ENCODE peak calls at places on chromosome 11, in eight cellular contexts. One of them, this sample, is unnamed.

GRCh38 chr11:44823920-44824704 is 97.3 kb downstream of the TSPAN18 start:
- DNase-seq in AG09319: no peak
- DNase-seq in GM23338: peak; percentile 85
- DNase-seq in chondrocyte: no peak
- DNase-seq in breast epithelium: no peak
- DNase-seq in right atrium auricular region: no peak
- DNase-seq in foreskin keratinocyte: no peak
- DNase-seq in MCF 10A: no peak
- DNase-seq in this sample: no peak

GRCh38 chr11:102251423-102251822 is 65.9 kb upstream of the BIRC3 start:
- DNase-seq in AG09319: no peak
- DNase-seq in GM23338: no peak
- DNase-seq in chondrocyte: no peak
- DNase-seq in breast epithelium: no peak
- DNase-seq in right atrium auricular region: no peak
- DNase-seq in foreskin keratinocyte: no peak
- DNase-seq in MCF 10A: no peak
- DNase-seq in this sample: no peak

GRCh38 chr11:110085255-110085838 is 7.8 kb upstream of the ZC3H12C start:
- DNase-seq in AG09319: no peak
- DNase-seq in GM23338: no peak
- DNase-seq in chondrocyte: no peak
- DNase-seq in breast epithelium: no peak
- DNase-seq in right atrium auricular region: no peak
- DNase-seq in foreskin keratinocyte: no peak
- DNase-seq in MCF 10A: no peak
- DNase-seq in this sample: no peak

GRCh38 chr11:1870721-1871466 is 18.0 kb downstream of the LSP1 start:
- DNase-seq in AG09319: no peak
- DNase-seq in GM23338: peak; percentile 21
- DNase-seq in chondrocyte: no peak
- DNase-seq in breast epithelium: no peak
- DNase-seq in right atrium auricular region: no peak
- DNase-seq in foreskin keratinocyte: no peak
- DNase-seq in MCF 10A: no peak
- DNase-seq in this sample: no peak

GRCh38 chr11:36073411-36074203 is 129.7 kb downstream of the LDLRAD3 start:
- DNase-seq in AG09319: peak; percentile 60
- DNase-seq in GM23338: no peak
- DNase-seq in chondrocyte: no peak
- DNase-seq in breast epithelium: no peak
- DNase-seq in right atrium auricular region: no peak
- DNase-seq in foreskin keratinocyte: peak; percentile 42
- DNase-seq in MCF 10A: peak; percentile 34
- DNase-seq in this sample: no peak

GRCh38 chr11:131430466-131431176 is 60.2 kb downstream of the NTM start:
- DNase-seq in AG09319: no peak
- DNase-seq in GM23338: no peak
- DNase-seq in chondrocyte: no peak
- DNase-seq in breast epithelium: no peak
- DNase-seq in right atrium auricular region: peak; percentile 57
- DNase-seq in foreskin keratinocyte: peak; percentile 32
- DNase-seq in MCF 10A: no peak
- DNase-seq in this sample: no peak

GRCh38 chr11:127071606-127072005 is 71.0 kb upstream of the KIRREL3 start:
- DNase-seq in AG09319: no peak
- DNase-seq in GM23338: no peak
- DNase-seq in chondrocyte: no peak
- DNase-seq in breast epithelium: no peak
- DNase-seq in right atrium auricular region: peak; percentile 34
- DNase-seq in foreskin keratinocyte: no peak
- DNase-seq in MCF 10A: no peak
- DNase-seq in this sample: peak; percentile 56

GRCh38 chr11:92820860-92821259 is 148.6 kb upstream of the MTNR1B start:
- DNase-seq in AG09319: no peak
- DNase-seq in GM23338: no peak
- DNase-seq in chondrocyte: no peak
- DNase-seq in breast epithelium: no peak
- DNase-seq in right atrium auricular region: no peak
- DNase-seq in foreskin keratinocyte: no peak
- DNase-seq in MCF 10A: no peak
- DNase-seq in this sample: no peak

GRCh38 chr11:17256512-17256911 is 20.0 kb upstream of the NUCB2 start:
- DNase-seq in AG09319: peak; percentile 94
- DNase-seq in GM23338: no peak
- DNase-seq in chondrocyte: no peak
- DNase-seq in breast epithelium: no peak
- DNase-seq in right atrium auricular region: no peak
- DNase-seq in foreskin keratinocyte: peak; percentile 85
- DNase-seq in MCF 10A: peak; percentile 83
- DNase-seq in this sample: no peak

GRCh38 chr11:69164824-69165223 is 9.1 kb downstream of the SMIM38 start:
- DNase-seq in AG09319: no peak
- DNase-seq in GM23338: no peak
- DNase-seq in chondrocyte: no peak
- DNase-seq in breast epithelium: no peak
- DNase-seq in right atrium auricular region: no peak
- DNase-seq in foreskin keratinocyte: no peak
- DNase-seq in MCF 10A: no peak
- DNase-seq in this sample: no peak

GRCh38 chr11:27456140-27456801 is 16.3 kb downstream of the LGR4 start:
- DNase-seq in AG09319: no peak
- DNase-seq in GM23338: no peak
- DNase-seq in chondrocyte: no peak
- DNase-seq in breast epithelium: no peak
- DNase-seq in right atrium auricular region: no peak
- DNase-seq in foreskin keratinocyte: no peak
- DNase-seq in MCF 10A: peak; percentile 56
- DNase-seq in this sample: no peak

GRCh38 chr11:26569646-26570045 is 2.4 kb downstream of the MUC15 start:
- DNase-seq in AG09319: no peak
- DNase-seq in GM23338: no peak
- DNase-seq in chondrocyte: no peak
- DNase-seq in breast epithelium: no peak
- DNase-seq in right atrium auricular region: no peak
- DNase-seq in foreskin keratinocyte: no peak
- DNase-seq in MCF 10A: no peak
- DNase-seq in this sample: no peak

GRCh38 chr11:121321614-121322243 is 29.2 kb downstream of the SC5D start:
- DNase-seq in AG09319: no peak
- DNase-seq in GM23338: peak; percentile 79
- DNase-seq in chondrocyte: no peak
- DNase-seq in breast epithelium: no peak
- DNase-seq in right atrium auricular region: no peak
- DNase-seq in foreskin keratinocyte: no peak
- DNase-seq in MCF 10A: peak; percentile 59
- DNase-seq in this sample: no peak

GRCh38 chr11:111367411-111368284 is 11.4 kb downstream of the POU2AF1 start:
- DNase-seq in AG09319: no peak
- DNase-seq in GM23338: no peak
- DNase-seq in chondrocyte: no peak
- DNase-seq in breast epithelium: no peak
- DNase-seq in right atrium auricular region: no peak
- DNase-seq in foreskin keratinocyte: no peak
- DNase-seq in MCF 10A: no peak
- DNase-seq in this sample: no peak

GRCh38 chr11:1692708-1693326 is 4.2 kb upstream of the KRTAP5-6 start:
- DNase-seq in AG09319: no peak
- DNase-seq in GM23338: no peak
- DNase-seq in chondrocyte: no peak
- DNase-seq in breast epithelium: no peak
- DNase-seq in right atrium auricular region: no peak
- DNase-seq in foreskin keratinocyte: no peak
- DNase-seq in MCF 10A: no peak
- DNase-seq in this sample: no peak

GRCh38 chr11:34929794-34930763 is 13.7 kb downstream of the PDHX start:
- DNase-seq in AG09319: no peak
- DNase-seq in GM23338: no peak
- DNase-seq in chondrocyte: no peak
- DNase-seq in breast epithelium: no peak
- DNase-seq in right atrium auricular region: no peak
- DNase-seq in foreskin keratinocyte: no peak
- DNase-seq in MCF 10A: no peak
- DNase-seq in this sample: no peak

GRCh38 chr11:118291453-118291852 is 13.1 kb upstream of the CD3E start:
- DNase-seq in AG09319: no peak
- DNase-seq in GM23338: no peak
- DNase-seq in chondrocyte: no peak
- DNase-seq in breast epithelium: no peak
- DNase-seq in right atrium auricular region: no peak
- DNase-seq in foreskin keratinocyte: no peak
- DNase-seq in MCF 10A: peak; percentile 65
- DNase-seq in this sample: no peak

GRCh38 chr11:102410382-102410784 is 42.2 kb downstream of the TMEM123 start:
- DNase-seq in AG09319: no peak
- DNase-seq in GM23338: peak; percentile 32
- DNase-seq in chondrocyte: no peak
- DNase-seq in breast epithelium: no peak
- DNase-seq in right atrium auricular region: no peak
- DNase-seq in foreskin keratinocyte: no peak
- DNase-seq in MCF 10A: no peak
- DNase-seq in this sample: no peak

GRCh38 chr11:134800130-134800529 is 388.1 kb upstream of the B3GAT1 start:
- DNase-seq in AG09319: no peak
- DNase-seq in GM23338: no peak
- DNase-seq in chondrocyte: no peak
- DNase-seq in breast epithelium: no peak
- DNase-seq in right atrium auricular region: no peak
- DNase-seq in foreskin keratinocyte: no peak
- DNase-seq in MCF 10A: no peak
- DNase-seq in this sample: peak; percentile 80

GRCh38 chr11:36088234-36088975 is 144.5 kb downstream of the LDLRAD3 start:
- DNase-seq in AG09319: no peak
- DNase-seq in GM23338: no peak
- DNase-seq in chondrocyte: no peak
- DNase-seq in breast epithelium: no peak
- DNase-seq in right atrium auricular region: no peak
- DNase-seq in foreskin keratinocyte: no peak
- DNase-seq in MCF 10A: no peak
- DNase-seq in this sample: no peak

DNA sequence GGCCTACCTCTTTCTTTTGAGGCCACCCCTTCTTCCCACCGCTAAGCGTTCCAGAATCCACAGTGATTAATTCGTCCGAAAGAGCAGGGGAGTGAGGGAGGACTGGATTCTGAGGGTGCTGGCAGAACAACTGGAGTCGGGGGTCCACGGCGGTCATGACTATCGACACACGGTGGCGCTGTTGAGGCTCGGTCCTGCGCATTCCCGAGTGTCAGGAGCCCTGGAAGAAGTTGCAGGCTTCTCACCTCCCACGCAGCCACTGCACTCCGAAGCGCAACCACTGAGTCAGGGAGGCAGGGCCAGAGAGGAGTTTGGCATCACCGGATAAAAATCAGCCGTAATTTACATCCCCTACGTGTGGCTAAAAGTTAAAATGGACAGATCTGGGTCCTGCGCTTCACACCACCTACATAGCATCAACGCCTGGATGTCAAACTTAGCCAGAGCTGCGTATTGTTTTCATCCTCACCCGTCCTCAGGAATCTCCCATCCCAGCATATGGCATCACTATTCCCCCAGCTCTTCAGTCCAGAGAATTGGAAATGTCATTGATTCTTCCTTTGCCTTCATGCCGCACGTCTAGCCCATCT is 10.7 kb upstream of the CTSF start:
- DNase-seq in AG09319: peak; percentile 36
- DNase-seq in GM23338: peak; percentile 85
- DNase-seq in chondrocyte: no peak
- DNase-seq in breast epithelium: peak; percentile 77
- DNase-seq in right atrium auricular region: peak; percentile 86
- DNase-seq in foreskin keratinocyte: no peak
- DNase-seq in MCF 10A: peak; percentile 73
- DNase-seq in this sample: peak; percentile 93
- TF ChIP-seq CTCF in AG09319: peak; percentile 82
- TF ChIP-seq CTCF in GM23338: peak; percentile 81
- TF ChIP-seq CTCF in chondrocyte: peak; percentile 91
- TF ChIP-seq CTCF in breast epithelium: peak; percentile 89
- TF ChIP-seq CTCF in right atrium auricular region: peak; percentile 90
- TF ChIP-seq CTCF in foreskin keratinocyte: peak; percentile 78
- TF ChIP-seq CTCF in MCF 10A: peak; percentile 79
- TF ChIP-seq CTCF in this sample: peak; percentile 87

GRCh38 chr11:100980156-100980555 is 149.5 kb downstream of the PGR start:
- DNase-seq in AG09319: no peak
- DNase-seq in GM23338: peak; percentile 60
- DNase-seq in chondrocyte: no peak
- DNase-seq in breast epithelium: no peak
- DNase-seq in right atrium auricular region: no peak
- DNase-seq in foreskin keratinocyte: no peak
- DNase-seq in MCF 10A: peak; percentile 30
- DNase-seq in this sample: no peak
- TF ChIP-seq CTCF in AG09319: peak; percentile 16
- TF ChIP-seq CTCF in GM23338: peak; percentile 66
- TF ChIP-seq CTCF in chondrocyte: peak; percentile 73
- TF ChIP-seq CTCF in breast epithelium: peak; percentile 47
- TF ChIP-seq CTCF in right atrium auricular region: peak; percentile 63
- TF ChIP-seq CTCF in foreskin keratinocyte: peak; percentile 63
- TF ChIP-seq CTCF in MCF 10A: no peak
- TF ChIP-seq CTCF in this sample: peak; percentile 41

GRCh38 chr11:61775606-61776554 is 16.5 kb downstream of the TMEM258 start:
- DNase-seq in AG09319: no peak
- DNase-seq in GM23338: no peak
- DNase-seq in chondrocyte: peak; percentile 90
- DNase-seq in breast epithelium: no peak
- DNase-seq in right atrium auricular region: no peak
- DNase-seq in foreskin keratinocyte: no peak
- DNase-seq in MCF 10A: no peak
- DNase-seq in this sample: no peak

GRCh38 chr11:61775106-61775505 is 17.3 kb downstream of the TMEM258 start:
- DNase-seq in AG09319: no peak
- DNase-seq in GM23338: no peak
- DNase-seq in chondrocyte: no peak
- DNase-seq in breast epithelium: no peak
- DNase-seq in right atrium auricular region: no peak
- DNase-seq in foreskin keratinocyte: no peak
- DNase-seq in MCF 10A: no peak
- DNase-seq in this sample: no peak

GRCh38 chr11:61777234-61778090 is 14.9 kb downstream of the TMEM258 start:
- DNase-seq in AG09319: no peak
- DNase-seq in GM23338: peak; percentile 84
- DNase-seq in chondrocyte: peak; percentile 81
- DNase-seq in breast epithelium: peak; percentile 65
- DNase-seq in right atrium auricular region: no peak
- DNase-seq in foreskin keratinocyte: no peak
- DNase-seq in MCF 10A: no peak
- DNase-seq in this sample: no peak

GRCh38 chr11:61778357-61778886 is 14.0 kb downstream of the TMEM258 start:
- DNase-seq in AG09319: no peak
- DNase-seq in GM23338: no peak
- DNase-seq in chondrocyte: peak; percentile 59
- DNase-seq in breast epithelium: no peak
- DNase-seq in right atrium auricular region: no peak
- DNase-seq in foreskin keratinocyte: no peak
- DNase-seq in MCF 10A: no peak
- DNase-seq in this sample: no peak

GRCh38 chr11:61776561-61777075 is 15.8 kb downstream of the TMEM258 start:
- DNase-seq in AG09319: peak; percentile 8
- DNase-seq in GM23338: peak; percentile 85
- DNase-seq in chondrocyte: peak; percentile 77
- DNase-seq in breast epithelium: no peak
- DNase-seq in right atrium auricular region: no peak
- DNase-seq in foreskin keratinocyte: no peak
- DNase-seq in MCF 10A: peak; percentile 59
- DNase-seq in this sample: no peak
- TF ChIP-seq CTCF in AG09319: peak; percentile 74
- TF ChIP-seq CTCF in GM23338: peak; percentile 88
- TF ChIP-seq CTCF in chondrocyte: peak; percentile 80
- TF ChIP-seq CTCF in breast epithelium: peak; percentile 25
- TF ChIP-seq CTCF in right atrium auricular region: peak; percentile 59
- TF ChIP-seq CTCF in foreskin keratinocyte: peak; percentile 80
- TF ChIP-seq CTCF in MCF 10A: peak; percentile 69
- TF ChIP-seq CTCF in this sample: peak; percentile 61

GRCh38 chr11:19951558-19952083 is 208.7 kb downstream of the DBX1 start:
- DNase-seq in AG09319: no peak
- DNase-seq in GM23338: peak; percentile 86
- DNase-seq in chondrocyte: no peak
- DNase-seq in breast epithelium: no peak
- DNase-seq in right atrium auricular region: no peak
- DNase-seq in foreskin keratinocyte: no peak
- DNase-seq in MCF 10A: peak; percentile 76
- DNase-seq in this sample: no peak
- TF ChIP-seq CTCF in AG09319: peak; percentile 50
- TF ChIP-seq CTCF in GM23338: peak; percentile 65
- TF ChIP-seq CTCF in chondrocyte: peak; percentile 87
- TF ChIP-seq CTCF in breast epithelium: peak; percentile 80
- TF ChIP-seq CTCF in right atrium auricular region: peak; percentile 76
- TF ChIP-seq CTCF in foreskin keratinocyte: peak; percentile 93
- TF ChIP-seq CTCF in MCF 10A: peak; percentile 60
- TF ChIP-seq CTCF in this sample: peak; percentile 70

This sample was measured in osteocyte.